ENCODE peak calls at places on chromosomes 1 and 21, in five cellular contexts. One of them, this sample, is unnamed.

GRCh38 chr1:223224465-223224864 is 81.4 kb upstream of the TLR5 start:
- DNase-seq in heart right ventricle: no peak
- DNase-seq in neural crest cell: no peak
- DNase-seq in left lung: no peak
- DNase-seq in HFFc6: no peak
- DNase-seq in this sample: no peak

GRCh38 chr1:4046836-4047461 is 146.9 kb upstream of the C1orf174 start:
- DNase-seq in heart right ventricle: no peak
- DNase-seq in left lung: no peak
- DNase-seq in HFFc6: no peak
- DNase-seq in neural crest cell: no peak
- DNase-seq in this sample: peak; percentile 29

GRCh38 chr1:157272899-157273774 is 134.9 kb upstream of the ETV3 start:
- DNase-seq in neural crest cell: no peak
- DNase-seq in left lung: no peak
- DNase-seq in HFFc6: no peak
- DNase-seq in heart right ventricle: no peak
- DNase-seq in this sample: no peak

GRCh38 chr1:119279441-119280415 is 88.9 kb upstream of the HAO2 start:
- DNase-seq in neural crest cell: no peak
- DNase-seq in HFFc6: peak; percentile 80
- DNase-seq in left lung: no peak
- DNase-seq in heart right ventricle: no peak
- DNase-seq in this sample: no peak

GRCh38 chr21:38341546-38342012 is 84.8 kb downstream of the KCNJ15 start:
- DNase-seq in left lung: no peak
- DNase-seq in HFFc6: no peak
- DNase-seq in heart right ventricle: no peak
- DNase-seq in neural crest cell: no peak
- DNase-seq in this sample: no peak

GRCh38 chr1:14894811-14895524 is 258.6 kb upstream of the TMEM51 start:
- DNase-seq in HFFc6: peak; percentile 14
- DNase-seq in left lung: no peak
- DNase-seq in heart right ventricle: no peak
- DNase-seq in neural crest cell: no peak
- DNase-seq in this sample: no peak

GRCh38 chr1:65247419-65248359 is 61.7 kb upstream of the DNAJC6 start:
- DNase-seq in neural crest cell: no peak
- DNase-seq in left lung: no peak
- DNase-seq in heart right ventricle: no peak
- DNase-seq in HFFc6: peak; percentile 100
- DNase-seq in this sample: peak; percentile 80

GRCh38 chr1:150610576-150610975 is 18.8 kb downstream of the ENSA start:
- DNase-seq in neural crest cell: no peak
- DNase-seq in heart right ventricle: no peak
- DNase-seq in left lung: no peak
- DNase-seq in HFFc6: no peak
- DNase-seq in this sample: no peak

GRCh38 chr1:44994306-44994898 is 8.0 kb upstream of the EIF2B3 start:
- DNase-seq in heart right ventricle: no peak
- DNase-seq in HFFc6: no peak
- DNase-seq in neural crest cell: no peak
- DNase-seq in left lung: no peak
- DNase-seq in this sample: no peak

GRCh38 chr1:51897699-51898031 is 19.1 kb upstream of the NRDC start:
- DNase-seq in HFFc6: peak; percentile 94
- DNase-seq in left lung: no peak
- DNase-seq in heart right ventricle: no peak
- DNase-seq in neural crest cell: no peak
- DNase-seq in this sample: no peak

GRCh38 chr1:2021550-2021949 is 2.4 kb downstream of the GABRD start:
- DNase-seq in heart right ventricle: no peak
- DNase-seq in HFFc6: no peak
- DNase-seq in left lung: no peak
- DNase-seq in neural crest cell: no peak
- DNase-seq in this sample: peak; percentile 52

GRCh38 chr1:198830397-198830796 is 191.6 kb downstream of the PTPRC start:
- DNase-seq in heart right ventricle: no peak
- DNase-seq in left lung: no peak
- DNase-seq in neural crest cell: no peak
- DNase-seq in HFFc6: no peak
- DNase-seq in this sample: no peak

GRCh38 chr1:198825254-198825653 is 186.4 kb downstream of the PTPRC start:
- DNase-seq in HFFc6: no peak
- DNase-seq in neural crest cell: no peak
- DNase-seq in left lung: no peak
- DNase-seq in heart right ventricle: no peak
- DNase-seq in this sample: no peak

GRCh38 chr1:198833706-198834497 is 195.1 kb downstream of the PTPRC start:
- DNase-seq in left lung: no peak
- DNase-seq in heart right ventricle: no peak
- DNase-seq in HFFc6: no peak
- DNase-seq in neural crest cell: no peak
- DNase-seq in this sample: no peak

GRCh38 chr1:198829356-198829755 is 190.5 kb downstream of the PTPRC start:
- DNase-seq in HFFc6: no peak
- DNase-seq in heart right ventricle: no peak
- DNase-seq in left lung: no peak
- DNase-seq in neural crest cell: no peak
- DNase-seq in this sample: no peak

DNA sequence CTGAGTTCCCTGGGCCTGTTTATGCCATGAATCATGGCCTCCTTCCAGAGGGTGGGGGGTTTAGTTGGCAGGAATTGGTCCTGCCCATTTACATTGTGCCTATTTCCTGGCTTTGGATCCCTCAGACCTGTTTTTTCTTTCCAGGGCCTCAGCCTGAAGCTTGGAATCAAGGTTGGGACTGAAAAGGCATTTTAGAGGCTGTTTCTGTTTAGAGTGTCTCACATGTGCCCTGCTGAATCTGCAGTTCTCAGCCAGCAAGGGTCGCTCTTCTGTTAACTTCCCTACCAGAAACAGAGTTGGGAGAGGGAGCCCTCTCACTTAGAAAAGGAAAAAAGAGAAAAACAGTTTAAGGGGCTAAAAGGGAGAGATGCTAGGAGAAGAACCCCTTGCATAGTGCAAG is 191.1 kb downstream of the PTPRC start:
- DNase-seq in HFFc6: peak; percentile 10
- DNase-seq in neural crest cell: no peak
- DNase-seq in heart right ventricle: no peak
- DNase-seq in left lung: no peak
- DNase-seq in this sample: no peak
- TF ChIP-seq CTCF in HFFc6: peak; percentile 56
- TF ChIP-seq CTCF in neural crest cell: peak; percentile 32
- TF ChIP-seq CTCF in heart right ventricle: no peak
- TF ChIP-seq CTCF in left lung: no peak
- TF ChIP-seq CTCF in this sample: peak; percentile 7

DNA sequence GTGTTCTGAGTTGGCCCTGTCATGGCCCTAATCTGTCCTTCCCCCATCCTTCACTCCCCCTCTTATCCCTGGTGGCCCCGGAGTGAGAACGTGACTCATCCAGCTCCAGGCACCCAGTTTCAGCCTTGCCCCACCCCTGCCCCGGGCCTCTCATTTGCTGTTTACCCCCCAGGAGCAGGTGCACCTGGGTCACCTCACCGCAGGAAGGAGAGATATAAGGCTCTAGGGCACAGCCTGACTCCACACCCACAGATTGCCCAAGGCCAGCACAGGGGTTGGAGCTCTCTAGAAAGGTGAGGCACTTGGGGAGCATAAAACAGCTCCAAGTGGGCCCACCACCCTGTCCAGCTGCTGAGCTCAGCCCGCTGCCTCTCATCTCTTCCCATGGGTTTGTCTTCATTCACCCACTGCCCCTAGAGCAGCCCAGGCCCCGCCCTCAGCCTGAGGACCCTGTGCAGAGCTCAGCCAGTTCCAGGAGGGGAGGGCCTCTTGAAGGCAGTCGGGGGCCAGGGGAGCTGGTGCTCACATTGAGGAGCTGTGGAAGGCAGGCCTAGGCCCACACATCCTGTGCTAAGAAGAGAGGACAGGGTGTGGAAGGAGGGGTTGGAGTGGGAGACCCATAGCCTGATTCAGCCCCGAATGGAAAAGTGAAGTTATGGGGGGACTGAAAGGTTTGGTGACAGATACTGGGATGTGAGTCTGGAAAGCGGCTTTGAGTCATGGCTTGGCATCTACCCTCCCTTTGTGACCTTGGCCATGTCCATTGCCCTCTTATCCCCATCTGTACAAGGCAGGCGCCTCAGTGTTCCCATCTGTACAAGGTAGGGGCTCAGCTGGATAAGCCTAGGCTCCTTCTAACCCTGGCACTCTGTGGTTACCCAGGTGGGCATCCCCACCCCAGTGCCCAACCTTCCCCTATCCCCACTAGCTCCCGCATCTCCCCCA is 16.1 kb upstream of the GPR37L1 start:
- DNase-seq in neural crest cell: no peak
- DNase-seq in HFFc6: no peak
- DNase-seq in left lung: peak; percentile 86
- DNase-seq in heart right ventricle: no peak
- DNase-seq in this sample: no peak
- TF ChIP-seq CTCF in neural crest cell: no peak
- TF ChIP-seq CTCF in HFFc6: no peak
- TF ChIP-seq CTCF in left lung: no peak
- TF ChIP-seq CTCF in heart right ventricle: no peak
- TF ChIP-seq CTCF in this sample: no peak

DNA sequence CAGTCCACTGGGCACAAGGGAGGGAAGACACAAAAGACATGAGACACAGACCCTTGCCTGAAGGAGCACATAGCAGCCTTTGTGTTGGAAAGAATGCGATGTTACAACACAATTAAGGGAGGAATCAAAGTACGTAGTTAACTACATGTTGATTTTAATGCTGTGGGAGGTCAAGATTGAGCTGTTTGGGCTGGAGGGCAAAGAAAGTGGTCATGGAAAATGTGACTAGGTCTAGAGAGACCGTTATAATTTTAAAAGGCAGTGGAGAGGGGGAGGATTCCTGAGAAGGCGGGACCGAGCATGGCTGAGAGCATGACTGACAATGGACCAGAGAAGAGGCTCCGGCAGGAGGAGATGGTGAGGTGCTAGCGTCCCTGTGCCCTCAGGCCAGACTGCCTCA is 111.8 kb upstream of the ATP1A1 start:
- DNase-seq in left lung: no peak
- DNase-seq in heart right ventricle: no peak
- DNase-seq in HFFc6: no peak
- DNase-seq in neural crest cell: no peak
- DNase-seq in this sample: no peak
- TF ChIP-seq CTCF in left lung: no peak
- TF ChIP-seq CTCF in heart right ventricle: no peak
- TF ChIP-seq CTCF in HFFc6: no peak
- TF ChIP-seq CTCF in neural crest cell: no peak
- TF ChIP-seq CTCF in this sample: no peak

GRCh38 chr1:106889504-106890027 is 166.9 kb upstream of the PRMT6 start:
- DNase-seq in HFFc6: no peak
- DNase-seq in heart right ventricle: no peak
- DNase-seq in left lung: no peak
- DNase-seq in neural crest cell: no peak
- DNase-seq in this sample: no peak
- TF ChIP-seq CTCF in HFFc6: no peak
- TF ChIP-seq CTCF in heart right ventricle: no peak
- TF ChIP-seq CTCF in left lung: no peak
- TF ChIP-seq CTCF in neural crest cell: no peak
- TF ChIP-seq CTCF in this sample: no peak

GRCh38 chr1:161159087-161159914 is at the start of gene USP21:
- DNase-seq in heart right ventricle: peak; percentile 95
- DNase-seq in left lung: peak; percentile 94
- DNase-seq in HFFc6: peak; percentile 82
- DNase-seq in neural crest cell: peak; percentile 93
- DNase-seq in this sample: peak; percentile 89
- TF ChIP-seq CTCF in heart right ventricle: peak; percentile 18
- TF ChIP-seq CTCF in left lung: no peak
- TF ChIP-seq CTCF in HFFc6: peak; percentile 41
- TF ChIP-seq CTCF in neural crest cell: no peak
- TF ChIP-seq CTCF in this sample: peak; percentile 24

GRCh38 chr1:28499553-28499952 is 6.3 kb upstream of the RCC1 start:
- DNase-seq in heart right ventricle: no peak
- DNase-seq in HFFc6: no peak
- DNase-seq in left lung: no peak
- DNase-seq in neural crest cell: no peak
- DNase-seq in this sample: no peak

GRCh38 chr1:28494737-28495136 is 11.1 kb upstream of the RCC1 start:
- DNase-seq in HFFc6: no peak
- DNase-seq in heart right ventricle: no peak
- DNase-seq in left lung: no peak
- DNase-seq in neural crest cell: no peak
- DNase-seq in this sample: no peak
- TF ChIP-seq CTCF in HFFc6: no peak
- TF ChIP-seq CTCF in heart right ventricle: no peak
- TF ChIP-seq CTCF in left lung: no peak
- TF ChIP-seq CTCF in neural crest cell: no peak
- TF ChIP-seq CTCF in this sample: no peak

GRCh38 chr1:214551436-214552173 is at the start of gene PTPN14:
- DNase-seq in HFFc6: peak; percentile 95
- DNase-seq in neural crest cell: peak; percentile 75
- DNase-seq in left lung: peak; percentile 88
- DNase-seq in heart right ventricle: peak; percentile 89
- DNase-seq in this sample: peak; percentile 84
- TF ChIP-seq CTCF in HFFc6: peak; percentile 42
- TF ChIP-seq CTCF in neural crest cell: peak; percentile 51
- TF ChIP-seq CTCF in left lung: no peak
- TF ChIP-seq CTCF in heart right ventricle: peak; percentile 35
- TF ChIP-seq CTCF in this sample: peak; percentile 26

This sample was measured in RWPE2.